ENCODE peak calls at places on chromosomes 7 and 10, in five cellular contexts. C is OCI-LY7, H is heart left ventricle, Q is cardiac muscle cell, B is astrocyte. I is an unnamed sample.

GRCh38 chr7:78221961-78222751 is 423.6 kb downstream of the PHTF2 start:
- DNase-seq in B (peak), C (peak), H (no peak), Q (no peak), I (no peak)

GRCh38 chr7:54811016-54811924 is 52.3 kb upstream of the SEC61G start:
- DNase-seq in Q (no peak), C (no peak), B (peak), H (no peak), I (no peak)

GRCh38 chr10:61931620-61932332 is 30.3 kb downstream of the ARID5B start:
- DNase-seq in H (no peak), Q (no peak), B (peak), C (no peak), I (no peak)

GRCh38 chr10:56633876-56634452 is 272.9 kb upstream of the ZWINT start:
- DNase-seq in Q (no peak), B (no peak), H (no peak), C (peak), I (no peak)

GRCh38 chr10:125694874-125695273 is 11.9 kb upstream of the TEX36 start:
- DNase-seq in B (peak), Q (no peak), H (no peak), C (no peak), I (no peak)

GRCh38 chr7:150515752-150516151 is 1.1 kb downstream of the GIMAP7 start:
- DNase-seq in H (no peak), B (no peak), C (no peak), Q (no peak), I (no peak)

GRCh38 chr10:79502561-79503309 is 9.6 kb upstream of the EIF5AL1 start:
- DNase-seq in B (no peak), Q (peak), C (no peak), H (no peak), I (no peak)

GRCh38 chr10:111648046-111648445 is 535.5 kb downstream of the GPAM start:
- DNase-seq in B (peak), H (no peak), C (no peak), Q (no peak), I (no peak)

GRCh38 chr7:128381161-128381821 is 19.8 kb upstream of the PRRT4 start:
- DNase-seq in B (no peak), C (peak), Q (peak), H (no peak), I (peak)

GRCh38 chr10:130580975-130581374 is 444.8 kb downstream of the GLRX3 start:
- DNase-seq in C (no peak), B (no peak), Q (no peak), H (no peak), I (no peak)

GRCh38 chr10:59894114-59894513 is 12.2 kb downstream of the CCDC6 start:
- DNase-seq in Q (no peak), H (peak), C (no peak), B (peak), I (no peak)

GRCh38 chr7:74598558-74598957 is 59.0 kb upstream of the GTF2I start:
- DNase-seq in Q (no peak), H (no peak), C (no peak), B (peak), I (no peak)

GRCh38 chr7:26466007-26466406 is 174.3 kb downstream of the SNX10 start:
- DNase-seq in B (no peak), H (no peak), C (no peak), Q (no peak), I (peak)

GRCh38 chr10:132196178-132197113 is 9.7 kb downstream of the DPYSL4 start:
- DNase-seq in B (no peak), C (no peak), H (no peak), Q (no peak), I (no peak)

GRCh38 chr10:100027416-100027815 is 17.7 kb upstream of the DNMBP start:
- DNase-seq in C (no peak), Q (no peak), H (no peak), B (no peak), I (no peak)

GRCh38 chr7:40579401-40579800 is 444.6 kb downstream of the SUGCT start:
- DNase-seq in H (no peak), C (no peak), B (peak), Q (no peak), I (no peak)

GRCh38 chr10:13536674-13537366 is 8.0 kb upstream of the BEND7 start:
- DNase-seq in H (peak), B (peak), C (peak), Q (peak), I (no peak)
- TF ChIP-seq CTCF in H (peak), B (peak), C (peak), Q (peak), I (no peak)

GRCh38 chr10:124091646-124092269 is 1.6 kb downstream of the CHST15 start:
- DNase-seq in Q (peak), B (no peak), H (peak), C (peak), I (no peak)
- H3K27ac ChIP-seq in Q (no peak), B (no peak), H (peak), C (peak), I (peak)

DNA sequence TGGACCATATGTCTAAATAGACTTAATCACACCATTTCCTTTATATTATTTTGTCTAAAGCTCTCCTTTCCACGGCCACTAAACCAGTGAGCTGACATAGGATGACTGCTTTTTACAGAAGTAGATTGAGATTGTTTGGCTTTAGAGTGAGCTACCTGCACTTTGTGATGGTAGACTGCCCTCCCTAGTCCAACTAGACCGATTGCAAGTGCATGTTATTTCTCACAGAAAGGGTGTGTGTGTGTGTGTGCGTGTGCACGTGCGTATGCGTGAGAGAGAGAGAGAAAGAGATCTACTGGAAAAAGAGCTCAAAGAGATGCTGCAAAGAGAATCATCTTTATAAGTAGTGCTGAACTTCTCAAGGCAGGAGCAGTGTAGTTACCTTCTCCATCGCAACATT is 60.7 kb downstream of the VCL start:
- DNase-seq in B (peak), C (peak), Q (peak), H (no peak), I (no peak)
- TF ChIP-seq CTCF in B (no peak), C (peak), Q (no peak), H (no peak), I (no peak)

GRCh38 chr7:66110861-66111260 is 3.8 kb upstream of the CRCP start:
- DNase-seq in H (no peak), C (no peak), B (peak), Q (no peak), I (no peak)
- H3K27ac ChIP-seq in H (no peak), C (no peak), B (peak), Q (no peak), I (no peak)

DNA sequence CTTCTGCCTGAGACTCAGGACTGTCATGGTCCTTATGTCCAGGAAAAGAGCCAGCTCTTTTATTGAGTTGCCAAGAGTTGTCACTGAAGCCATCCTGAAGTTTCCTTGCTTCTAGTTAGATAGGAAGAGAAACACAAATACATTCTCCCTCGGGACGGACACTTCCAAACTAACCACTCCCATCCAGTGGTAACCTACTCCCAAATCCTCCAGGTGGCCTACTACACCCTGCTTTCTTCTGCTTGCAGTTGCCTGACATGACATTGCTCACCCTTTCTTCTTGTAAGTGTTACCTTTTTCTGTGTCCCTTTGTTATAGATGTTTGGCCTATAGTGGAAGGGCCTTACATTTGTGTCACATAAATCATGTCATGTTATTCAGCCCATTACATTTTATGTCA is 346.8 kb downstream of the NRG3 start:
- DNase-seq in B (no peak), H (no peak), Q (no peak), C (no peak), I (no peak)
- TF ChIP-seq CTCF in B (no peak), H (no peak), Q (no peak), C (peak), I (no peak)

GRCh38 chr10:89491932-89492331 is 43.5 kb downstream of the SLC16A12 start:
- DNase-seq in H (no peak), C (no peak), Q (no peak), B (no peak), I (no peak)
- H3K27ac ChIP-seq in H (no peak), C (no peak), Q (no peak), B (no peak), I (no peak)

DNA sequence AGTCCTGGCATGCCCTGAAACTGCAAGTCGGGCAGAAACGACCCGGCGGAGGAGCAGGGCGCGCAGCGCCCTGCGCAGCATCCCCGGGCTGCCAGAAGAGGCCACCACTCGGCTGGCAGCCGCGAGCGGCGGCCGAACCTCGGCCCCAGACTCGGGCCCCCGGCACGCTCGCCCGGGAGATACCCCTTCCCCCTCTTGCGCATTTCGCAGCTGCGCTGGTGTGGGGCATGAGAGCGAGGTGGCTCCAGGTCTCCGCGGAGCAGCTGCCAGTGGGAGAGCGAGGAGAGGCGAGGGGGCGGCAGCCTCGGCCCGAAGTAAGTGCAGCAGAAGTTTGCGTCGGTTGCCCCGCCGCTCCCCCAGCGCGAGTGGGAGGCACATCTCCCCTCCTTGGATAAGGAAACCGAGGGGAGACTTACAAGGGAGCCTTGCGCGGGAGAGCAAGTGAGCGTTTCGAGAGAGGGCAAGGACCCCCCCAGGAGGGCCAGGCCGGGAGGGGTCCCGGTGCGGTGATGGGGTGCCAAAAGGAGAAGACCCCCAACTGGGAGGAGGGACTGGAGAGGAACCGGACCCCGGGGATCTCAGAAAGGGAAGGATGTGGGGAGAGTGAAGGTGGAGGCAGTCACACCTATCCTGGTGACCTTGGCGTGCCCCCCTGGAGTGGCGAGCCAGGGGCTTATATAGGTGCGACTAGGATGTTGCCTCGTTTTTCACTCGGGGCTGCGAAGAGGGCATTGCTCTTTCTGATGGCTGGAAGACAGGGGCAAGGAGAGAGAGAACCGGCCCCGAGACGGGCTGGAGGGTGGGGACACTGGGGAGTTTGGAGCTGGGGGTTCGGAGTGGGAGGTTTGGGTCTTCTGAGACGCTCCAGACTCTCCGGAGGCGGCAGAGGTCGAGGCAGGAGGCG is 256.3 kb downstream of the OTUD1 start:
- DNase-seq in Q (no peak), H (no peak), C (no peak), B (no peak), I (no peak)
- TF ChIP-seq CTCF in Q (no peak), H (no peak), C (no peak), B (no peak), I (no peak)

GRCh38 chr10:70495691-70496261 is 17.2 kb downstream of the PALD1 start:
- DNase-seq in C (no peak), B (no peak), Q (no peak), H (no peak), I (no peak)
- H3K27ac ChIP-seq in C (peak), B (no peak), Q (no peak), H (no peak), I (peak)

GRCh38 chr7:37354661-37355131 is 94.0 kb downstream of the ELMO1 start:
- DNase-seq in H (peak), Q (peak), C (no peak), B (peak), I (peak)

GRCh38 chr7:37352251-37352650 is 96.4 kb downstream of the ELMO1 start:
- DNase-seq in C (no peak), H (no peak), Q (no peak), B (no peak), I (no peak)

GRCh38 chr7:37349979-37350590 is 98.6 kb downstream of the ELMO1 start:
- DNase-seq in H (no peak), B (no peak), C (peak), Q (no peak), I (no peak)

GRCh38 chr7:37353949-37354660 is 94.6 kb downstream of the ELMO1 start:
- DNase-seq in B (no peak), C (no peak), Q (peak), H (no peak), I (no peak)

GRCh38 chr7:37352974-37353948 is 95.4 kb downstream of the ELMO1 start:
- DNase-seq in H (peak), B (no peak), Q (no peak), C (peak), I (no peak)
- TF ChIP-seq CTCF in H (peak), B (no peak), Q (no peak), C (peak), I (no peak)

GRCh38 chr7:45087301-45088145 is 1.2 kb downstream of the NACAD start:
- DNase-seq in H (peak), C (no peak), B (no peak), Q (no peak), I (no peak)
- H3K27ac ChIP-seq in H (no peak), C (no peak), B (no peak), Q (no peak), I (peak)